ENCODE peak calls at places on chromosomes 7 and 10, in four cellular contexts. Y is H1, V is A549, O is HepG2. S is an unnamed sample.

GRCh38 chr10:110923856-110924493 is 4.6 kb downstream of the SHOC2 start:
- DNase-seq in Y (no peak), V (peak), O (peak), S (no peak)

GRCh38 chr7:64869121-64869725 is 33.9 kb upstream of the ZNF273 start:
- DNase-seq in Y (no peak), V (no peak), O (no peak), S (no peak)

GRCh38 chr7:144023171-144023827 is 23.2 kb downstream of the OR6B1 start:
- DNase-seq in Y (no peak), V (no peak), O (no peak), S (no peak)

GRCh38 chr7:28069788-28070187 is 110.8 kb downstream of the JAZF1 start:
- DNase-seq in Y (no peak), V (no peak), O (no peak), S (no peak)

GRCh38 chr10:112950714-112951348 is 784 bp downstream of the TCF7L2 start:
- DNase-seq in Y (no peak), V (peak), O (no peak), S (no peak)

GRCh38 chr10:85544956-85545355 is 821.6 kb downstream of the GRID1 start:
- DNase-seq in Y (no peak), V (no peak), O (no peak), S (no peak)

GRCh38 chr7:128094111-128094570 is 62.9 kb upstream of the LRRC4 start:
- DNase-seq in Y (no peak), V (no peak), O (no peak), S (no peak)

GRCh38 chr10:8194050-8194449 is 139.6 kb downstream of the GATA3 start:
- DNase-seq in Y (no peak), V (no peak), O (no peak), S (no peak)

GRCh38 chr7:115491744-115492380 is 538.7 kb downstream of the TFEC start:
- DNase-seq in Y (no peak), V (no peak), O (no peak), S (no peak)

GRCh38 chr10:35271086-35271834 is 65.0 kb upstream of the CCNY start:
- DNase-seq in Y (no peak), V (no peak), O (no peak), S (no peak)

GRCh38 chr7:124349443-124349842 is 316.6 kb upstream of the TMEM229A start:
- DNase-seq in Y (no peak), V (no peak), O (no peak), S (no peak)

GRCh38 chr7:157279973-157280841 is 56.6 kb upstream of the DNAJB6 start:
- DNase-seq in Y (no peak), V (no peak), O (no peak), S (no peak)

GRCh38 chr7:23261843-23262452 is 15.4 kb downstream of the GPNMB start:
- DNase-seq in Y (peak), V (peak), O (peak), S (no peak)

GRCh38 chr10:24553051-24553612 is 170.6 kb downstream of the ARHGAP21 start:
- DNase-seq in Y (no peak), V (no peak), O (peak), S (no peak)

GRCh38 chr10:119396709-119397071 is 145.8 kb downstream of the RGS10 start:
- DNase-seq in Y (no peak), V (no peak), O (no peak), S (no peak)

GRCh38 chr10:61000769-61001730 is 57.1 kb upstream of the RHOBTB1 start:
- DNase-seq in Y (peak), V (peak), O (peak), S (no peak)

GRCh38 chr10:1824928-1825327 is 87.6 kb upstream of the ADARB2 start:
- DNase-seq in Y (no peak), V (no peak), O (no peak), S (no peak)

GRCh38 chr7:39810710-39811109 is 139.3 kb upstream of the CDK13 start:
- DNase-seq in Y (no peak), V (no peak), O (no peak), S (no peak)

GRCh38 chr7:27103489-27104226 is 1.2 kb upstream of the HOXA2 start:
- DNase-seq in Y (no peak), V (no peak), O (no peak), S (no peak)

GRCh38 chr10:69464801-69465401 is 13.6 kb downstream of the TSPAN15 start:
- DNase-seq in Y (no peak), V (no peak), O (no peak), S (no peak)

GRCh38 chr7:14836571-14837189 is 65.9 kb downstream of the DGKB start:
- DNase-seq in Y (peak), V (no peak), O (no peak), S (no peak)

GRCh38 chr10:22250897-22251605 is 33.2 kb upstream of the EBLN1 start:
- DNase-seq in Y (no peak), V (no peak), O (no peak), S (no peak)

GRCh38 chr10:13527864-13528137 is 1.0 kb downstream of the BEND7 start:
- DNase-seq in Y (no peak), V (no peak), O (no peak), S (no peak)

GRCh38 chr7:152735443-152736004 is 24.0 kb upstream of the ACTR3B start:
- DNase-seq in Y (no peak), V (no peak), O (no peak), S (no peak)

GRCh38 chr10:55091691-55092328 is 290.8 kb upstream of the PCDH15 start:
- DNase-seq in Y (no peak), V (peak), O (no peak), S (no peak)

GRCh38 chr10:62852961-62853702 is 37.0 kb upstream of the EGR2 start:
- DNase-seq in Y (no peak), V (no peak), O (no peak), S (peak)

GRCh38 chr7:143003393-143004051 is 23.4 kb downstream of the OR9A2 start:
- DNase-seq in Y (no peak), V (peak), O (peak), S (peak)

DNA sequence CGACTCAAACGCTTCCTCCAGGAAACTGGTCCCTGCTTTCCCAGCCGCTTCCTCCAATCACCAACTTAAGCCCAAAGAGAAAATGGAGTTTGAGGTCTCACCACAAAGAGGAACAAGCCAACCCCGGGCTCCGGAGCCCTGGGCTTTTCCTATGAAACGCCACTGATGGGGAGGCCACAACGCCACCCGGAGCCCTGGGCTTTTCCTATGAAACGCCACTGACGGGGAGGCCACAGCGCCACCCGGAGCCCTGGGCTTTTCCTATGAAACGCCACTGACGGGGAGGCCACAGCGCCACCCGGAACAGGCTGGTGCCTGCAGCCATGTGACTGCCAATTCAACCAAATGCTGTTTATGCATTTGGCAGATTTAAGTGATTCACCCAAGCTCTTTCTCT is 45.8 kb downstream of the DPYSL4 start:
- DNase-seq in Y (no peak), V (no peak), O (no peak), S (no peak)
- TF ChIP-seq KDM1A in Y (no peak), V (no peak), O (no peak), S (no peak)

DNA sequence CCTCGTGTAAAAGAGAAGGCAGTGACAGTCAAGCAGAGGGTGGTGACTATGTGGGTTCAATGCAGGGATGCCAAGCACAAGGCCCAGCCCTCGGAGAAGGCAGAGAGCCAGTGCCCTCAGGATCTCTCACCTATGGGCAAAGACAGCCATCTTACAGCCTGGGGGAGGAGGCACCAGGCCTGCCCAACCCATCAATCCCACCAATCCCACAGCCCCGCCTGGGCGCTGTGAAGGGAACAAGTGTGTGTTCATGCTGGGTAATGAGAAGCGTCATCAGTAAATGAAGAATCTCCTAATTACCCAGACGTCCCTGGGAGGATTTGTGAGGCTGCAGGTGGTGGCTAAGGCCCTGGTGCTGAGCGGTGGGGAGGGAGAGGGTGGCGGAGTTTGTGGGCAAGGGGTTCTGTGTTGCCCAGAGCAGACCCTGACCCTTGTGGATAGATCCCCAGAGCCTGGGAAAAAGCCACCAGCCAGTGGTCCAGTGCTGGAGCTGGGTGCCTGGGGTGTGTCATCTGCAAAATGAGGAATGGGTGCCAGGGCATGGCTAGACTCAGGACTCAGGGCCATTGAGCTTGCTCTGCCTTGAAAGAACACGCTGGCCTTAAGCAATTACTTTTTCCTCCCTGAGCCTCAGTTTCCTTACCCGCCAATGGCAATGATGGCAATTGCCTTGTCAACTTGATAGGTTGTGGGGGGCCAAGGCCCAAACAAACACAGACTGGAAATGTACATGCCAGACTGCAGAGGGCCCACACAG is 128.1 kb upstream of the UNC5B start:
- DNase-seq in Y (peak), V (no peak), O (no peak), S (no peak)
- TF ChIP-seq KDM1A in Y (no peak), V (no peak), O (no peak), S (no peak)

GRCh38 chr7:129110575-129111376 is 33.7 kb upstream of the TSPAN33 start:
- DNase-seq in Y (peak), V (peak), O (peak), S (no peak)

GRCh38 chr7:129103561-129104324 is 40.8 kb upstream of the TSPAN33 start:
- DNase-seq in Y (no peak), V (no peak), O (no peak), S (no peak)

GRCh38 chr7:129108583-129108982 is 35.9 kb upstream of the TSPAN33 start:
- DNase-seq in Y (no peak), V (peak), O (no peak), S (no peak)
- TF ChIP-seq KDM1A in Y (no peak), V (no peak), O (no peak), S (no peak)

GRCh38 chr10:116705498-116705897 is 36.9 kb downstream of the HSPA12A start:
- DNase-seq in Y (no peak), V (no peak), O (no peak), S (no peak)

GRCh38 chr10:116702165-116702564 is 40.2 kb downstream of the HSPA12A start:
- DNase-seq in Y (no peak), V (no peak), O (no peak), S (no peak)

GRCh38 chr10:116707981-116708380 is 34.4 kb downstream of the HSPA12A start:
- DNase-seq in Y (no peak), V (no peak), O (no peak), S (no peak)

GRCh38 chr10:116706281-116706680 is 36.1 kb downstream of the HSPA12A start:
- DNase-seq in Y (no peak), V (no peak), O (no peak), S (no peak)

GRCh38 chr10:116704926-116705325 is 37.4 kb downstream of the HSPA12A start:
- DNase-seq in Y (no peak), V (no peak), O (no peak), S (no peak)
- TF ChIP-seq KDM1A in Y (no peak), V (no peak), O (no peak), S (no peak)

GRCh38 chr7:20601121-20601520 is 14.3 kb upstream of the ABCB5 start:
- DNase-seq in Y (no peak), V (no peak), O (no peak), S (no peak)
- TF ChIP-seq KDM1A in Y (no peak), V (no peak), O (no peak), S (no peak)

DNA sequence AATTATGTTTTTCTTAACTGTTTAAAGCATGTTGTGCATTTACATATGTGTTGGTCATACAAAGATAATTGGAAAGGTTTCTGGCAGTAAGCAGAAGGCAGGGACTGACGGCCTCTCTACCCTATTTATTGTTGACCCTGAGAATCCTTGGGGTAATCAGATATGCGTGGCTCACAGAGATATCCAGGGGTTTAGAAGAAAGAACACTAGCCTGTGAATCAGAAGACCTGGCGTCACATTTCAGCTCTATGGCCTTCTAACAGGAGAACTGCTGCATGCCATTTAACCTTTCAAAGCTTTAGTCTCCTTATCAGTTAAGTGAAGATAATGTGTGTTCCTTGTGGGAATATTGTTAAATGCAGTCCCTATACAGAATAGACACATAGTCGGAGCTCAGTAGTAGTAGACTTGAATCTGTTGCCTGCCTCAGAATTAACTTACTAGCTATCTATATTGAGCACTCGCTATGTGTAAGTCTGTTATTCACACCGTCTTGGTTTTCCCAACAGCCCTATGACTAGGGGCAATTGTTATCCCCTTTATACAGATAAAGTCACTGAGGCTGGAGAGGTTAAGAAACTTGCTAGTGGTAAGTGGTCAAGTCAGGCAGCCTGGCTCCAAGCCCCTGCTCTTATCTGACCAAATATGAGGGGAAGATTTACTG is 129.6 kb upstream of the ANKRD1 start:
- DNase-seq in Y (no peak), V (no peak), O (no peak), S (no peak)
- TF ChIP-seq KDM1A in Y (no peak), V (no peak), O (no peak), S (no peak)

S was measured in GM12878.